ENCODE peak calls at places on chromosomes 2 and 18, in five cellular contexts. P is A549, A is tibial artery, E is breast epithelium, K is left ventricle myocardium inferior. R is an unnamed sample. For H3K4me1, the result is how much of the 10 kb centered on the place peaks cover.

GRCh38 chr18:3624818-3625716 is 175.1 kb downstream of the TGIF1 start:
- DNase-seq in P (peak), A (peak), E (no peak), K (no peak), R (peak)

GRCh38 chr2:181570059-181570458 is 86.8 kb downstream of the CERKL start:
- DNase-seq in P (no peak), A (no peak), E (no peak), K (no peak), R (no peak)

GRCh38 chr2:227030789-227031188 is 133.2 kb downstream of the COL4A4 start:
- DNase-seq in P (no peak), A (no peak), E (no peak), K (no peak), R (no peak)

GRCh38 chr2:120528051-120528692 is 182.2 kb downstream of the INHBB start:
- DNase-seq in P (no peak), A (no peak), E (no peak), K (no peak), R (no peak)

GRCh38 chr2:70560040-70560439 is 6.4 kb upstream of the TGFA start:
- DNase-seq in P (no peak), A (no peak), E (no peak), K (no peak), R (no peak)

GRCh38 chr2:165868211-165868610 is 74.2 kb upstream of the GALNT3 start:
- DNase-seq in P (no peak), A (no peak), E (no peak), K (no peak), R (peak)

GRCh38 chr2:208491648-208492047 is 85.1 kb downstream of the PTH2R start:
- DNase-seq in P (no peak), A (no peak), E (no peak), K (no peak), R (no peak)

GRCh38 chr2:229714080-229714735 is at the start of gene DNER:
- DNase-seq in P (peak), A (no peak), E (no peak), K (no peak), R (no peak)

GRCh38 chr2:200702646-200703118 is 109.0 kb upstream of the BZW1 start:
- DNase-seq in P (no peak), A (no peak), E (no peak), K (no peak), R (no peak)

GRCh38 chr2:214328941-214329340 is 81.9 kb upstream of the VWC2L start:
- DNase-seq in P (no peak), A (no peak), E (no peak), K (no peak), R (peak)

GRCh38 chr2:7586898-7587297 is 669.7 kb downstream of the RNF144A start:
- DNase-seq in P (no peak), A (no peak), E (no peak), K (no peak), R (no peak)

GRCh38 chr2:169868951-169869350 is 41.7 kb downstream of the UBR3 start:
- DNase-seq in P (no peak), A (no peak), E (no peak), K (no peak), R (no peak)

GRCh38 chr18:5095239-5095638 is 101.8 kb downstream of the AKAIN1 start:
- DNase-seq in P (no peak), A (no peak), E (no peak), K (no peak), R (no peak)

GRCh38 chr2:48328972-48329723 is 200.8 kb upstream of the STON1 start:
- DNase-seq in P (no peak), A (no peak), E (no peak), K (no peak), R (no peak)

GRCh38 chr2:48332286-48332685 is 197.7 kb upstream of the STON1 start:
- DNase-seq in P (no peak), A (no peak), E (no peak), K (no peak), R (peak)

GRCh38 chr2:48337871-48338270 is 192.1 kb upstream of the STON1 start:
- DNase-seq in P (no peak), A (no peak), E (no peak), K (no peak), R (no peak)

GRCh38 chr2:48339451-48339850 is 190.5 kb upstream of the STON1 start:
- DNase-seq in P (no peak), A (no peak), E (no peak), K (no peak), R (no peak)

DNA sequence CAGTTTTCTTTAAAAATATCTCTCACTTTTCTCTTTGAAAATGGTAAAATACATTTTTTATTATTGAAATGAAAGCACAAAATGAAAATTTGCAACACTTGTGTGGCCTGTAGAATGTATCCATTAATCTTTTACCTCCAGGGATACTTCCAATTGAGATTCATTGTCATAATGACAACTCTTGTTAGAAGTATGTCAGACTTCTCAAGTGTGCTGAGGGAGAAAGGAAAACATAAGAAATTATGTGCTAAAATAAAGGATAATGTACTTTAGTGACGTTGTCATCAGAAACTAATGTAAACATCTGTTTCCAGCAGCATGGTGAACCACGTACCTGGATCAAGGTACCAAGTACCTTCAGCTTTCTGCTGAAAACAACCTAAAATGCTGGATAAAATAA is 195.8 kb upstream of the STON1 start:
- DNase-seq in P (no peak), A (no peak), E (no peak), K (no peak), R (no peak)
- H3K4me1 ChIP-seq in P (under half), A (under half), E (under half), K (under half), R (under half)

GRCh38 chr2:233368756-233369155 is 14.5 kb downstream of the DGKD start:
- DNase-seq in P (no peak), A (no peak), E (no peak), K (no peak), R (no peak)
- H3K4me1 ChIP-seq in P (under half), A (under half), E (under half), K (under half), R (under half)

GRCh38 chr2:239266779-239267410 is 133.9 kb downstream of the HDAC4 start:
- DNase-seq in P (no peak), A (no peak), E (no peak), K (no peak), R (no peak)

GRCh38 chr2:239267411-239267941 is 133.3 kb downstream of the HDAC4 start:
- DNase-seq in P (no peak), A (peak), E (no peak), K (no peak), R (peak)

GRCh38 chr2:239269173-239269865 is 131.5 kb downstream of the HDAC4 start:
- DNase-seq in P (no peak), A (peak), E (no peak), K (no peak), R (no peak)

GRCh38 chr2:239268549-239268948 is 132.3 kb downstream of the HDAC4 start:
- DNase-seq in P (no peak), A (peak), E (no peak), K (no peak), R (no peak)

GRCh38 chr2:239268082-239268481 is 132.7 kb downstream of the HDAC4 start:
- DNase-seq in P (no peak), A (peak), E (peak), K (no peak), R (no peak)
- H3K4me1 ChIP-seq in P (half or more), A (half or more), E (under half), K (half or more), R (under half)

DNA sequence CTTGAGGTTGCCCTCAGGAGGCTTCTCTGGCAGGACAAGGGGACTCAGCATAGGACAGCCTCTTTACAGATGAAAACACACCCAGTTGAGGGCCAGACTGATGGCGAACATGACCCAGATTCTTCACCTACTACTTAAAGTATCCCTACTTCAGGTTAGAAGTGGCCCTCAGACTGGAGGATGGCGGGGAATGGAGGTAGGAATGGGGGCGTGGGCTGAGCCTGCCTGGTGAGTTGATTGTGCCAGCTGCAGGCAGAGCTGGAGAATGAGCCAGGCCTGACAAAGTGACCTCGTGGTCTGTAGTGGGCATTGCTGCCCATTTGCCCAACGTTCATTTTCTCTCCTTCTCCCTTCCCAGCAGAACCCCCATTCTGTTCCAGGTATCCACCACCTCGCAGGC is 186.1 kb downstream of the KLHL29 start:
- DNase-seq in P (no peak), A (no peak), E (no peak), K (no peak), R (no peak)
- H3K4me1 ChIP-seq in P (under half), A (under half), E (under half), K (under half), R (under half)

GRCh38 chr2:190415794-190416729 is 7.9 kb downstream of the MFSD6 start:
- DNase-seq in P (no peak), A (no peak), E (no peak), K (no peak), R (no peak)
- H3K4me1 ChIP-seq in P (under half), A (under half), E (under half), K (under half), R (under half)

GRCh38 chr2:136051001-136051724 is 65.7 kb upstream of the DARS1 start:
- DNase-seq in P (no peak), A (no peak), E (no peak), K (no peak), R (no peak)

GRCh38 chr2:136049991-136050573 is 64.7 kb upstream of the DARS1 start:
- DNase-seq in P (no peak), A (no peak), E (no peak), K (no peak), R (no peak)

GRCh38 chr2:136051725-136052048 is 66.3 kb upstream of the DARS1 start:
- DNase-seq in P (no peak), A (no peak), E (no peak), K (no peak), R (no peak)

GRCh38 chr2:136052374-136053362 is 65.3 kb downstream of the CXCR4 start:
- DNase-seq in P (no peak), A (no peak), E (no peak), K (no peak), R (no peak)

GRCh38 chr2:136048886-136049832 is 63.7 kb upstream of the DARS1 start:
- DNase-seq in P (no peak), A (no peak), E (no peak), K (no peak), R (no peak)
- H3K4me1 ChIP-seq in P (under half), A (under half), E (under half), K (under half), R (under half)

GRCh38 chr18:61148322-61148721 is 184.9 kb upstream of the CDH20 start:
- DNase-seq in P (no peak), A (no peak), E (no peak), K (no peak), R (no peak)

GRCh38 chr18:61157451-61157850 is 175.8 kb upstream of the CDH20 start:
- DNase-seq in P (no peak), A (no peak), E (no peak), K (no peak), R (no peak)

GRCh38 chr18:61149786-61150185 is 183.4 kb upstream of the CDH20 start:
- DNase-seq in P (no peak), A (no peak), E (no peak), K (no peak), R (no peak)

GRCh38 chr18:61154866-61155265 is 178.4 kb upstream of the CDH20 start:
- DNase-seq in P (no peak), A (no peak), E (no peak), K (no peak), R (no peak)

DNA sequence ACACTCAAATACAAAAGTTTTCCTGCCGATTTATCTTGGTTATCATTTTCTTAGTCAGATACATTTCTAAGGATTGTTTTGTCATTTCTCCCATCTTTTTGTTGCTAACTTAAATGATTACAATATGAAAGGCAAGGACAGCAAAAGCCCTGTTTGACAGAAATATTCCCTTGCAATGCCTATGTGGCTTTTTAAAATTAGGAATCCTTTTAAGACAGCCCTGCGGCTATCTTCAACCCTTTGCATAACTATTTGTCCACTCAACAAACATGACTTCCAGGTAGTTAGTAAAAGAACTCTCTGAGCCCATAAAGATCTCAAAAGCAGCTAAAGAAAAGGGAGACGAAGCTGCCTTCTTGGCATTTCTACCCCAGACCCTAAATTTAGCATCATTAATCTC is 179.7 kb upstream of the CDH20 start:
- DNase-seq in P (no peak), A (no peak), E (no peak), K (no peak), R (no peak)
- H3K4me1 ChIP-seq in P (under half), A (under half), E (under half), K (under half), R (under half)

GRCh38 chr2:106157416-106157815 is 36.7 kb downstream of the UXS1 start:
- DNase-seq in P (no peak), A (no peak), E (no peak), K (no peak), R (no peak)
- H3K4me1 ChIP-seq in P (under half), A (under half), E (under half), K (under half), R (under half)

DNA sequence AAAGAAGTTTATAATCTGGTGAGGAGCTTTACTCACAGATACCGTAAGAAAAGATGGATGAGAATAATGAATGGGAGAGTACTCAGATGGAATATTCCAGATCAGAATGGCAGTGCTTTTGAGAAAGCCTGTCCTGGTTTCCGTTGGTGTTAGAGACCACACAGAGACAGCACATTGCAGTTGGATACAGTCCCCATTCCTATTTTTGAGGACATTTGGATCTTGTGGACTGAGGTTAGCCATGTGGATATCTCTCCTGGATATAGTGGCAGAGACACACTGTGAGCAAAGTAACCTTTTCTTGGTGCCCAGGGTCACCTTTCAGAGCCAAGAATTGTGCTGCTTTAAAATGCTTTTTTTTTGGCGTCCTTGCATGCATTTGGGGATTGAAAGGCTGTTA is 63.7 kb downstream of the TANC1 start:
- DNase-seq in P (no peak), A (no peak), E (no peak), K (no peak), R (no peak)
- H3K4me1 ChIP-seq in P (under half), A (under half), E (under half), K (half or more), R (under half)

DNA sequence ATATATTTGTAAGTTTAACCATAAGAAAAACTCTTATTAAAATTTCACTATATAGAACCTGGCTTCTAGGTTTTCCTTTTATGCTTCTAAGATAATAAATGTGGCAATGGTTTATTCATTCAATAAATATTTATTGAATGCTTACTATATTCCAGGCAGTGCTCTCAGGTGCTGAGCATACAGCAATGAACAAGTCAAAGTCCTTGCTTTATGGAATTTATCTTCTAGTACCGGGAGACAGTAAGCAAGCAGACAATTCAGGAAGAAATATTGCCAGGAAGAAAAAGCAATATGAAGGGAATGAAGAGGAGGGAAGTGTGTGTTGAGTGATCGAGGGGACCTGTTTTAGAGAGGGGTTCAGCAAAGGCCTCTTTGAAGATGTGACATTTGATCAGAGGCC is 94.5 kb upstream of the LYPD6 start:
- DNase-seq in P (no peak), A (no peak), E (no peak), K (no peak), R (no peak)
- H3K4me1 ChIP-seq in P (under half), A (under half), E (under half), K (under half), R (under half)

R was measured in fibroblast of lung.